ENCODE peak calls at places on chromosomes 5 and 9, in four cellular contexts. P, D, W and F are unnamed samples.

GRCh38 chr9:72396247-72397091 is 31.5 kb upstream of the ZFAND5 start:
- DNase-seq in P (no peak), D (no peak), W (peak; percentile 24), F (no peak)

GRCh38 chr9:71793386-71794105 is 25.2 kb upstream of the CEMIP2 start:
- DNase-seq in P (no peak), D (no peak), W (no peak), F (no peak)

GRCh38 chr9:120841930-120842684 is 615 bp downstream of the PSMD5 start:
- DNase-seq in P (no peak), D (no peak), W (peak; percentile 7), F (peak; percentile 41)

GRCh38 chr5:4947106-4947505 is 193.0 kb upstream of the ADAMTS16 start:
- DNase-seq in P (no peak), D (no peak), W (no peak), F (no peak)

GRCh38 chr9:80884180-80884579 is 805.2 kb downstream of the TLE1 start:
- DNase-seq in P (no peak), D (no peak), W (no peak), F (no peak)

GRCh38 chr5:143521891-143522290 is 118.4 kb upstream of the NR3C1 start:
- DNase-seq in P (no peak), D (no peak), W (no peak), F (no peak)

GRCh38 chr5:140041492-140042421 is 1.3 kb downstream of the NRG2 start:
- DNase-seq in P (no peak), D (peak; percentile 23), W (peak; percentile 74), F (peak; percentile 52)

GRCh38 chr5:112106878-112107277 is 312.2 kb downstream of the EPB41L4A start:
- DNase-seq in P (no peak), D (no peak), W (no peak), F (no peak)

GRCh38 chr5:7271728-7272127 is 124.2 kb upstream of the ADCY2 start:
- DNase-seq in P (peak; percentile 27), D (no peak), W (no peak), F (no peak)

GRCh38 chr5:179264641-179265528 is 80.4 kb downstream of the ADAMTS2 start:
- DNase-seq in P (no peak), D (no peak), W (no peak), F (no peak)

GRCh38 chr5:112353678-112354077 is 65.4 kb downstream of the EPB41L4A start:
- DNase-seq in P (no peak), D (no peak), W (no peak), F (no peak)

GRCh38 chr9:2234371-2234893 is 219.3 kb downstream of the SMARCA2 start:
- DNase-seq in P (peak; percentile 37), D (no peak), W (no peak), F (no peak)

GRCh38 chr5:74200560-74200959 is 440.0 kb downstream of the ENC1 start:
- DNase-seq in P (peak; percentile 72), D (no peak), W (no peak), F (no peak)

GRCh38 chr5:59042201-59042600 is 459.3 kb downstream of the RAB3C start:
- DNase-seq in P (no peak), D (no peak), W (no peak), F (no peak)

GRCh38 chr5:73615085-73615484 is 10.9 kb upstream of the ARHGEF28 start:
- DNase-seq in P (no peak), D (no peak), W (no peak), F (no peak)

GRCh38 chr9:133934512-133935221 is 57.5 kb downstream of the VAV2 start:
- DNase-seq in P (no peak), D (no peak), W (no peak), F (no peak)

GRCh38 chr5:140595538-140595937 is 30.9 kb downstream of the SLC35A4 start:
- DNase-seq in P (no peak), D (no peak), W (no peak), F (no peak)

GRCh38 chr5:68419637-68420452 is 204.3 kb downstream of the PIK3R1 start:
- DNase-seq in P (no peak), D (no peak), W (no peak), F (no peak)

GRCh38 chr9:130262061-130262745 is 3.4 kb upstream of the HMCN2 start:
- DNase-seq in P (no peak), D (no peak), W (no peak), F (no peak)

GRCh38 chr5:154756871-154757646 is 1.9 kb downstream of the LARP1 start:
- DNase-seq in P (no peak), D (peak; percentile 20), W (no peak), F (peak; percentile 50)

GRCh38 chr5:156120777-156121176 is 206.2 kb upstream of the SGCD start:
- DNase-seq in P (no peak), D (no peak), W (no peak), F (no peak)

GRCh38 chr5:59218424-59219045 is 635.7 kb downstream of the RAB3C start:
- DNase-seq in P (no peak), D (no peak), W (peak; percentile 5), F (peak; percentile 9)

GRCh38 chr5:62315376-62316049 is 9.5 kb downstream of the KIF2A start:
- DNase-seq in P (no peak), D (no peak), W (no peak), F (no peak)

GRCh38 chr9:88425538-88425950 is 37.3 kb downstream of the SPIN1 start:
- DNase-seq in P (no peak), D (no peak), W (no peak), F (no peak)

GRCh38 chr5:60356716-60357115 is 343.2 kb downstream of the DEPDC1B start:
- DNase-seq in P (no peak), D (no peak), W (no peak), F (no peak)

GRCh38 chr5:167898361-167899042 is 392.9 kb upstream of the WWC1 start:
- DNase-seq in P (no peak), D (no peak), W (no peak), F (no peak)

GRCh38 chr5:151670953-151671636 is 15.6 kb downstream of the SPARC start:
- DNase-seq in P (no peak), D (no peak), W (no peak), F (no peak)

GRCh38 chr9:70421272-70422180 is 7.1 kb upstream of the KLF9 start:
- DNase-seq in P (no peak), D (no peak), W (no peak), F (no peak)

GRCh38 chr9:36064448-36065037 is 27.8 kb downstream of the RECK start:
- DNase-seq in P (no peak), D (no peak), W (no peak), F (no peak)

GRCh38 chr5:370959-371810 is 49.7 kb downstream of the AHRR start:
- DNase-seq in P (peak; percentile 11), D (no peak), W (no peak), F (peak; percentile 33)